ENCODE peak calls at places on chromosomes 16 and 17, in ten cellular contexts. B is lower leg skin; G is fibroblast of the aortic adventitia; P is right lobe of liver; A is esophagus muscularis mucosa; H is IMR-90; E is CD8-positive, alpha-beta T cell; Q is A549; L is GM23338; T is body of pancreas. S is an unnamed sample.

GRCh38 chr16:66649636-66650205 is 45.2 kb downstream of the CMTM3 start:
- DNase-seq in B (peak; percentile 53), G (no peak), P (no peak), A (no peak), H (no peak), E (no peak), Q (no peak), L (no peak), T (no peak), S (no peak)

GRCh38 chr16:46901709-46902108 is 17.5 kb downstream of the GPT2 start:
- DNase-seq in B (no peak), G (no peak), P (no peak), A (no peak), H (no peak), E (no peak), Q (no peak), L (no peak), T (no peak), S (no peak)

GRCh38 chr16:73232555-73233422 is 184.9 kb upstream of the ZFHX3 start:
- DNase-seq in B (no peak), G (peak; percentile 91), P (no peak), A (no peak), H (peak; percentile 100), E (no peak), Q (peak; percentile 56), L (no peak), T (peak; percentile 68), S (no peak)

GRCh38 chr17:66620528-66620927 is 214.4 kb upstream of the CACNG5 start:
- DNase-seq in B (no peak), G (no peak), P (no peak), A (no peak), H (peak; percentile 33), E (no peak), Q (no peak), L (no peak), T (no peak), S (no peak)

GRCh38 chr16:29775742-29776408 is 2.2 kb upstream of the ZG16 start:
- DNase-seq in B (no peak), G (peak; percentile 77), P (no peak), A (no peak), H (peak; percentile 43), E (no peak), Q (no peak), L (no peak), T (no peak), S (no peak)

GRCh38 chr17:47188266-47188665 is 829 bp downstream of the CDC27 start:
- DNase-seq in B (no peak), G (peak; percentile 65), P (no peak), A (no peak), H (peak; percentile 73), E (no peak), Q (peak; percentile 54), L (peak; percentile 16), T (no peak), S (no peak)

GRCh38 chr17:48259710-48260291 is 152.2 kb downstream of the SNX11 start:
- DNase-seq in B (no peak), G (peak; percentile 58), P (no peak), A (no peak), H (peak; percentile 45), E (no peak), Q (peak; percentile 35), L (peak; percentile 79), T (no peak), S (peak; percentile 52)

GRCh38 chr17:10026786-10027046 is 121.6 kb upstream of the RCVRN start:
- DNase-seq in B (no peak), G (no peak), P (no peak), A (no peak), H (no peak), E (no peak), Q (no peak), L (no peak), T (no peak), S (no peak)

GRCh38 chr17:2982854-2983636 is 80.4 kb downstream of the OR1D5 start:
- DNase-seq in B (peak; percentile 94), G (peak; percentile 87), P (peak; percentile 46), A (no peak), H (peak; percentile 89), E (no peak), Q (peak; percentile 89), L (no peak), T (peak; percentile 54), S (no peak)

GRCh38 chr16:5349101-5349500 is 251.5 kb upstream of the EEF2KMT start:
- DNase-seq in B (no peak), G (no peak), P (no peak), A (no peak), H (no peak), E (no peak), Q (no peak), L (no peak), T (no peak), S (no peak)

GRCh38 chr17:30334421-30334820 is 564 bp upstream of the TMIGD1 start:
- DNase-seq in B (no peak), G (no peak), P (no peak), A (peak; percentile 83), H (no peak), E (no peak), Q (no peak), L (no peak), T (no peak), S (no peak)

GRCh38 chr16:24975428-24975889 is 39.7 kb downstream of the ARHGAP17 start:
- DNase-seq in B (no peak), G (peak; percentile 40), P (peak; percentile 69), A (no peak), H (peak; percentile 66), E (no peak), Q (no peak), L (no peak), T (no peak), S (no peak)

GRCh38 chr16:55392701-55393100 is 68.7 kb downstream of the IRX6 start:
- DNase-seq in B (no peak), G (no peak), P (no peak), A (no peak), H (no peak), E (no peak), Q (no peak), L (no peak), T (no peak), S (no peak)

GRCh38 chr17:40663252-40663651 is 1.7 kb downstream of the KRT222 start:
- DNase-seq in B (no peak), G (no peak), P (no peak), A (no peak), H (no peak), E (no peak), Q (no peak), L (peak; percentile 19), T (no peak), S (no peak)

GRCh38 chr17:82287849-82288601 is 14.5 kb upstream of the CSNK1D start:
- DNase-seq in B (no peak), G (peak; percentile 75), P (no peak), A (peak; percentile 94), H (peak; percentile 74), E (no peak), Q (peak; percentile 85), L (no peak), T (peak; percentile 94), S (peak; percentile 100)

DNA sequence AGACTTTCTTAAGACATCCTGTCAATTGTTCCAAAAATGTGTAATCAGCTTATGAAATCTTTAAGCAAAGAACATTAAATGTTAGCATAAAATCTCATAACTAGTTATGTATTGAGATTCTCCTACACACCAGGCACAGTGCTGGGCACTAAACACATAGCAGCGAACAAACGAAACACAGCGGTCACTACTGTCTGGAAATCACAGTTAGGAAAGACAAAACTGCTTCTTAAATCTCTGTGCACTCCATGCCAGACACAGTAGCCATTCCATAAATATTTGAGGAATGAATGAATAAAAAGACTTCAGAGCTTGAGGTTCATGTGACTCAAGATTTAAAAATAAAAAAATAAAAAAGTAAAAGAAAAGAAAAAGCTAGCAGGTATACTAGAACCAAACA is 20.1 kb downstream of the TOX3 start:
- DNase-seq in B (no peak), G (no peak), P (no peak), A (no peak), H (no peak), E (no peak), Q (no peak), L (no peak), T (no peak), S (no peak)
- H3K4me3 ChIP-seq in B (no peak overlapping the region), G (no peak overlapping the region), P (no peak overlapping the region), A (no peak overlapping the region), H (no peak overlapping the region), E (no peak overlapping the region), Q (no peak overlapping the region), L (peak overlapping the region; percentile 2), T (no peak overlapping the region), S (no peak overlapping the region)

DNA sequence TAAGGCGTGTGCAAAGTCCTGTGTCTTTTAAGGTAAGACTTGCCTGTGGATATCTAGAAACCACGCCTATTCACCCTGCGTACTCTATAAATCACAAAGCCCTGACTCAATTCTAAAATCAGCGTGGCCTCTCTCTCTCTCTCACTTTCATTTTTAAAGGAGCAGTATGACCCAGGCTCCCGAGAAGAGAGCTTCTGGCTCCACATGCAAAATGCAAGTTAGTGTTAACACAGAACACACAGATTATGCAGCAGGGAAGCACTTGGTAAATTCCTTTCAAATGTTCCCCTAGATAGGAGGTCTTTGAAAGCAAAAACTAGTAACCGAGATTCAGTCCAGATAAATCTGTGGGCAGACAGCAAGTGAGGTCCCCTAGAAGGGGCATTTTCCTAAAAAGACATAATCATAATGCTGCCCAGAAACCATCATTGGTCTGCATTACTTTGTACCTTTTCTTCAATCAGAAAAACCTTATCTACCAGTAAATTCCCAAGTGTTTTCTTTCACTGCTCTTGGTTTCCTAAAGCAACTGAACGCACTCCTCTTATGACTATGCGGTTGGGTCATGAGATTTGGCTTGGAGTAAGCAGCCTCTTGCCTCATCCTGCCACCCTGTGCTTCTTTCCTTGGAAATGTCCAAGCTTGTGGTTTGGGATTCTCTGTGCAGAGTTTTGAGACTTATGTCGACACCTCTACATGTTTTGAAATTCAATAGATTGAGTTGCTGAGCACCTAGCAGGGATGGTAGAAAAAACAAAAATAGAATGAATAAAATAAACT is 31.7 kb upstream of the KCNJ2 start:
- DNase-seq in B (peak; percentile 88), G (peak; percentile 98), P (no peak), A (no peak), H (peak; percentile 95), E (no peak), Q (peak; percentile 42), L (peak; percentile 3), T (peak; percentile 29), S (peak; percentile 52)
- H3K4me3 ChIP-seq in B (no peak overlapping the region), G (peak overlapping the region; percentile 57), P (peak overlapping the region; percentile 7), A (peak overlapping the region; percentile 40), H (peak overlapping the region; percentile 59), E (no peak overlapping the region), Q (peak overlapping the region; percentile 30), L (no peak overlapping the region), T (no peak overlapping the region), S (peak overlapping the region; percentile 5)

DNA sequence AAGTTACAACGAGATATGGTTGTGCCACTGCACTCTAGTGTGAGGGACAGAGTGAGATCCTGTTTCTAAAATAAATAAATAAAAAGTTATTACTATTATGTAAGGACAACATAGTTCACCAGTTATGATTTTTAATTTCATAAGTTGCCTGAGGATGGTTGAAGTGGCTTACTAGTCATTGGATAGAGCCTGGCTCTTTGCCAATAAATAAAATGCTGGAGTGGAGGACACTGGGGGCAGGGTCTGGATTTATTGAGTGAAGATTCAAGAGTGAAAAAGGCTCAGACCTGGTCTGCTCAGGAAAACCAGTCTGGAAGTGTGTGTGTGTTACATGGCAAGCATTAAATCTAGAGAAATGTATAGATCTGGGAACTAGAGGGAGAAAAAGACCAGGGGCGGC is 2.1 kb downstream of the STARD3 start:
- DNase-seq in B (no peak), G (no peak), P (no peak), A (no peak), H (no peak), E (no peak), Q (no peak), L (no peak), T (no peak), S (no peak)
- H3K4me3 ChIP-seq in B (no peak overlapping the region), G (no peak overlapping the region), P (no peak overlapping the region), A (no peak overlapping the region), H (no peak overlapping the region), E (no peak overlapping the region), Q (no peak overlapping the region), L (no peak overlapping the region), T (no peak overlapping the region), S (no peak overlapping the region)

GRCh38 chr16:88494335-88495154 is 41.5 kb downstream of the ZFPM1 start:
- DNase-seq in B (no peak), G (no peak), P (no peak), A (no peak), H (no peak), E (no peak), Q (no peak), L (no peak), T (no peak), S (no peak)
- H3K4me3 ChIP-seq in B (no peak overlapping the region), G (no peak overlapping the region), P (no peak overlapping the region), A (no peak overlapping the region), H (no peak overlapping the region), E (no peak overlapping the region), Q (no peak overlapping the region), L (no peak overlapping the region), T (no peak overlapping the region), S (no peak overlapping the region)

S was measured in LNCaP clone FGC.